ENCODE peak calls at places on chromosomes 11 and 22, in four cellular contexts. W is SW480, F is right lobe of liver, K is aorta. J is an unnamed sample.

GRCh38 chr11:126857860-126858808 is 142.4 kb downstream of the KIRREL3 start:
- DNase-seq in K (no peak), F (no peak), W (peak), J (no peak)

GRCh38 chr11:14809466-14809865 is 82.6 kb downstream of the CYP2R1 start:
- DNase-seq in K (no peak), F (no peak), W (peak), J (no peak)

GRCh38 chr22:37254206-37254866 is 10.3 kb upstream of the RAC2 start:
- DNase-seq in W (no peak), F (peak), K (peak), J (no peak)

GRCh38 chr11:43360361-43361032 is 1.8 kb downstream of the TTC17 start:
- DNase-seq in W (no peak), F (no peak), K (no peak), J (no peak)

GRCh38 chr22:49827853-49828598 is at the start of gene BRD1:
- DNase-seq in F (peak), W (peak), K (peak), J (peak)

GRCh38 chr22:20174785-20175596 is 24.1 kb upstream of the CCDC188 start:
- DNase-seq in F (no peak), K (no peak), W (no peak), J (no peak)

GRCh38 chr22:44130076-44130711 is 50.5 kb upstream of the PARVG start:
- DNase-seq in W (no peak), K (peak), F (no peak), J (no peak)

GRCh38 chr11:50088231-50088630 is 55.6 kb downstream of the OR4C45 start:
- DNase-seq in F (no peak), W (no peak), K (no peak), J (no peak)

GRCh38 chr22:48941903-48942625 is 885.6 kb downstream of the BRD1 start:
- DNase-seq in K (peak), F (no peak), W (no peak), J (no peak)

GRCh38 chr11:6321961-6322362 is 1.7 kb upstream of the CAVIN3 start:
- DNase-seq in K (no peak), F (no peak), W (peak), J (no peak)

GRCh38 chr11:114596175-114596919 is 761 bp upstream of the NXPE4 start:
- DNase-seq in K (no peak), F (no peak), W (no peak), J (no peak)

GRCh38 chr11:2885017-2885675 is 429 bp downstream of the CDKN1C start:
- DNase-seq in K (peak), F (peak), W (peak), J (peak)